ENCODE peak calls at places on chromosomes 5 and 9, in nine cellular contexts. T is body of pancreas, C is psoas muscle, Q is left ventricle myocardium inferior, A is mammary epithelial cell, P is HCT116, F is AG09309, N is HL-60, V is fibroblast of lung. G is an unnamed sample.

GRCh38 chr9:134301387-134302129 is 24.7 kb upstream of the RXRA start:
- DNase-seq in T (no peak), C (peak), Q (peak), A (peak), P (no peak), F (no peak), N (no peak), V (peak), G (no peak)

GRCh38 chr9:4508246-4508906 is 18.1 kb downstream of the SLC1A1 start:
- DNase-seq in T (no peak), C (no peak), Q (no peak), A (peak), P (no peak), F (peak), N (no peak), V (peak), G (no peak)

GRCh38 chr9:31519826-31520225 is 864.6 kb upstream of the ACO1 start:
- DNase-seq in T (no peak), C (no peak), Q (no peak), A (no peak), P (no peak), F (no peak), N (no peak), V (peak), G (no peak)

GRCh38 chr5:53318303-53318702 is 162.1 kb upstream of the FST start:
- DNase-seq in T (no peak), C (no peak), Q (no peak), A (peak), P (no peak), F (no peak), N (no peak), V (no peak), G (no peak)

GRCh38 chr5:172123269-172123692 is 64.7 kb downstream of the STK10 start:
- DNase-seq in T (no peak), C (peak), Q (peak), A (no peak), P (no peak), F (no peak), N (no peak), V (peak), G (peak)

GRCh38 chr5:34534237-34535108 is 121.7 kb upstream of the RAI14 start:
- DNase-seq in T (no peak), C (no peak), Q (no peak), A (peak), P (no peak), F (peak), N (no peak), V (peak), G (peak)

GRCh38 chr9:33227013-33227398 is 13.0 kb upstream of the SPINK4 start:
- DNase-seq in T (no peak), C (peak), Q (peak), A (no peak), P (no peak), F (no peak), N (peak), V (no peak), G (no peak)

GRCh38 chr9:76905661-76905983 is 292 bp downstream of the PRUNE2 start:
- DNase-seq in T (peak), C (no peak), Q (no peak), A (no peak), P (no peak), F (no peak), N (no peak), V (peak), G (no peak)

GRCh38 chr5:162128117-162128516 is 60.5 kb downstream of the GABRG2 start:
- DNase-seq in T (no peak), C (no peak), Q (no peak), A (no peak), P (peak), F (no peak), N (no peak), V (no peak), G (no peak)

GRCh38 chr5:149313151-149313841 is 32.0 kb upstream of the GRPEL2 start:
- DNase-seq in T (no peak), C (no peak), Q (no peak), A (no peak), P (no peak), F (no peak), N (no peak), V (no peak), G (no peak)

GRCh38 chr5:10333154-10334006 is 20.1 kb upstream of the MARCHF6 start:
- DNase-seq in T (peak), C (peak), Q (peak), A (no peak), P (no peak), F (no peak), N (no peak), V (peak), G (no peak)

GRCh38 chr5:115079934-115080623 is 89.6 kb downstream of the TRIM36 start:
- DNase-seq in T (no peak), C (no peak), Q (no peak), A (no peak), P (no peak), F (no peak), N (no peak), V (no peak), G (no peak)

GRCh38 chr9:16728128-16728505 is 142.4 kb downstream of the BNC2 start:
- DNase-seq in T (no peak), C (no peak), Q (no peak), A (no peak), P (no peak), F (no peak), N (no peak), V (peak), G (no peak)

GRCh38 chr9:70589571-70590263 is 175.3 kb upstream of the KLF9 start:
- DNase-seq in T (no peak), C (peak), Q (peak), A (peak), P (no peak), F (peak), N (no peak), V (peak), G (no peak)

GRCh38 chr9:38443181-38443580 is 18.9 kb upstream of the IGFBPL1 start:
- DNase-seq in T (peak), C (no peak), Q (no peak), A (no peak), P (no peak), F (no peak), N (no peak), V (peak), G (peak)

GRCh38 chr5:88732181-88732633 is 150.8 kb downstream of the MEF2C start:
- DNase-seq in T (no peak), C (peak), Q (peak), A (no peak), P (no peak), F (peak), N (peak), V (peak), G (no peak)

GRCh38 chr5:125023673-125024072 is 277.2 kb upstream of the ZNF608 start:
- DNase-seq in T (no peak), C (no peak), Q (no peak), A (peak), P (no peak), F (no peak), N (no peak), V (peak), G (no peak)

GRCh38 chr5:176183321-176184074 is 54.7 kb upstream of the SIMC1 start:
- DNase-seq in T (no peak), C (no peak), Q (no peak), A (no peak), P (no peak), F (no peak), N (no peak), V (no peak), G (no peak)

GRCh38 chr5:64612349-64612961 is 77.8 kb upstream of the SHISAL2B start:
- DNase-seq in T (peak), C (no peak), Q (no peak), A (peak), P (peak), F (peak), N (no peak), V (peak), G (peak)

GRCh38 chr9:1332161-1332560 is 282.0 kb downstream of the DMRT2 start:
- DNase-seq in T (no peak), C (no peak), Q (no peak), A (no peak), P (no peak), F (no peak), N (no peak), V (no peak), G (no peak)

GRCh38 chr9:130444565-130445221 is at the start of gene ASS1:
- DNase-seq in T (peak), C (peak), Q (peak), A (peak), P (no peak), F (no peak), N (no peak), V (no peak), G (no peak)

GRCh38 chr5:178108446-178108845 is 4.9 kb upstream of the N4BP3 start:
- DNase-seq in T (no peak), C (no peak), Q (no peak), A (no peak), P (no peak), F (no peak), N (no peak), V (no peak), G (no peak)

GRCh38 chr9:77588319-77588937 is 59.7 kb downstream of the GNA14 start:
- DNase-seq in T (no peak), C (no peak), Q (no peak), A (peak), P (no peak), F (peak), N (no peak), V (peak), G (peak)

GRCh38 chr9:134514503-134514902 is 127.1 kb upstream of the COL5A1 start:
- DNase-seq in T (no peak), C (no peak), Q (no peak), A (no peak), P (no peak), F (no peak), N (no peak), V (no peak), G (no peak)

GRCh38 chr5:9546973-9547947 is 1.4 kb upstream of the SEMA5A start:
- DNase-seq in T (peak), C (peak), Q (no peak), A (peak), P (no peak), F (peak), N (no peak), V (peak), G (no peak)

GRCh38 chr9:97387936-97388684 is 23.8 kb upstream of the TDRD7 start:
- DNase-seq in T (no peak), C (no peak), Q (no peak), A (no peak), P (no peak), F (no peak), N (no peak), V (no peak), G (no peak)

GRCh38 chr9:117643288-117643654 is 60.9 kb upstream of the TLR4 start:
- DNase-seq in T (no peak), C (no peak), Q (no peak), A (no peak), P (no peak), F (no peak), N (no peak), V (no peak), G (no peak)

GRCh38 chr9:117645245-117645636 is 59.0 kb upstream of the TLR4 start:
- DNase-seq in T (no peak), C (no peak), Q (no peak), A (no peak), P (no peak), F (no peak), N (no peak), V (no peak), G (no peak)

GRCh38 chr9:117649126-117649525 is 55.1 kb upstream of the TLR4 start:
- DNase-seq in T (no peak), C (no peak), Q (no peak), A (no peak), P (no peak), F (no peak), N (no peak), V (peak), G (no peak)

GRCh38 chr9:117644133-117644532 is 60.1 kb upstream of the TLR4 start:
- DNase-seq in T (no peak), C (no peak), Q (no peak), A (no peak), P (no peak), F (no peak), N (peak), V (no peak), G (no peak)

GRCh38 chr9:117644607-117645244 is 59.5 kb upstream of the TLR4 start:
- DNase-seq in T (peak), C (peak), Q (peak), A (peak), P (peak), F (peak), N (peak), V (peak), G (peak)
- TF ChIP-seq CTCF in T (peak), C (peak), Q (peak), A (peak), P (peak), F (peak), N (peak), V (peak), G (peak)

DNA sequence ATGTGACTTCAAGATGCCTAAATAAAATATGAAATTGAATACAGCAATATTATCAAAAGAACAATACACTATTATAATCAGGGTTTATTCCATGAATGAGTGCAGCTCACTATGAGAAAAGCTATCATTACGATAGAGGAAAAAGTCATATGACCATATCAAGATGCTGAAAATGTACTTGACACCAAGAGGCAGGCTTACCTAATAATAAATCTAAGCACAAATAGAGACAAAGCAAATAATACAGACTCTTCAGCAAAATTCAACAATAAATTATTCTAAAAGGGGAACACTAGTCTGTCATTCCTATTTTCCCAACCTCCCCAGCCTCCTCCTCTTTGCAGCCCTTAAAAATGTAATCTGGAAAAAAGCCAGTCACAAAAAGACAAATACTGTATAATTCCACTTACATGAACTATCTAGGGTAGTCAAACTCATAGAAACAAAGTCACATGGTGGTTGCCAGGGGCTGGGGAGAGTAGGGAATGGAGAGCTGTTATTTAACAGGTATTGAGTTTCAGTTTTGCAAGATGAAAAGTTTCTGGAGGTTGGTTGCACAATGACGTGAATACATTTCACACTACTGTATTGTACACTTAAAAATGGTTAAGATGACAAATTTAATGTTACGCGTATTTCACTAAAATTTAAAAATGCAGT is 148.4 kb downstream of the NFIB start:
- DNase-seq in T (no peak), C (no peak), Q (no peak), A (peak), P (no peak), F (no peak), N (no peak), V (no peak), G (no peak)
- H3K4me3 ChIP-seq in T (no peak), C (no peak), Q (no peak), A (no peak), P (no peak), F (no peak), N (no peak), V (no peak), G (no peak)

DNA sequence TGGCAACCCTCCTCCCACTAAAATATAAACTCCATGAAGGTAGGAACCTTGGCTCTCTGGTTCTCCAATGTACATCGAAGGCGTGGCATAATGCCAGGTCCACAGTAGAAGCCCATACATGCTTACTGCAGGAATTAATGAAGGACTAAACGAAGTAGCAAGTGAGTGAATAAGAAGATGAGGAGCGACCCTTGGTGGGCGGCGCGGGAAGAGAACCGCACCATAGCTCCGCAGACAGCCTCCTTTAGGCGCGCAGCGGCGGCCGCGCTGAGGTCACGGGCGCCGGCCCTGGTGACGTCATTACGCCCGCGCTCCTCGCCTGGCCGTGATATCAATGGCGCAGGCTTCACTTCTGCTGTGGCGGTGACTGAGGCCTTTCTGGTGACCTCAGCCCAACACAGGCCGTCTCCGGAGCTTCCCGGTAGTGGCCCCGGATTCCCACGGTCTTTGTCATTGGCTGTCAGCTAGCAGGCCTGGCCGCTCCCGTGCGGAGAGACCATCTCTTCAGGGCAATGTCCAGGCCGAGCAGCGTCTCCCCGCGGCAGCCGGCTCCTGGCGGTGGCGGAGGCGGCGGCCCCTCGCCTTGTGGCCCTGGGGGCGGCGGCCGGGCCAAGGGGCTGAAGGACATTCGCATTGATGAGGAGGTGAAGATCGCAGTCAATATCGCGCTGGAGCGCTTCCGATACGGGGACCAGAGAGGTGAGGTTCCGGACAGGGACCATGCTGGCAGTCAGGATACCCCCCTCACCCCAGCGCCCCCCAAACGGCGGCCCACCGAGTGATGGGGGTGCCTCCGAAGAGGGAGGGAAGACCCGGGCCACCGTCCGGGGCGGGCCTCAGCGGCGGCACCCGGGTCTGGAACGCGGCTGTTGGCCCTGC is at the start of gene YTHDC2:
- DNase-seq in T (peak), C (peak), Q (peak), A (peak), P (peak), F (peak), N (peak), V (peak), G (peak)
- TF ChIP-seq CTCF in T (no peak), C (peak), Q (peak), A (peak), P (peak), F (peak), N (no peak), V (peak), G (peak)

DNA sequence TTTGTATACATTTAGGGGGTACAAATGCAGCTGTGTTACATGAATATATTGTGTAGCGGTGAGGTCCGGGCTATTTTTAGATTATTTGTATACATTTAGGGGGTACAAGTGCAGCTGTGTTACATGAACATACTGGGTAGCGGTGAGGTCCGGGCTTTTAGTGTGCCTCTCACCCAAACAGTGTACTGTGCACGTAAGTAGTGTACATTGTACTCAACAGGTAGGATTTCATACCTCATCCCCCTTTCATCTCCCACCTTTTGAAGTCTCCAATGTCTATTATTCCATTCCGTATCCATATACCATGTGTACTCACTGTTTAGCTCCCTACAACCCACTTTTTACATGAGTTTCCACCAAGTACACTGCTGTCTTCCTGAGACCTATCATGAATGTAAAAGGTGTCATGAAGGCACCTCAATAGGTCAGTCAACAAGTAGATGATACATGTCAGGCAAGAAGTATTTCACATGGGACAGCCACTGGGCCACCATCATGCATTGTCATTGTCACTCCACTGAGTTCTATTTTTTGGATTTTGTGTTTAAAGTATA is 27.7 kb downstream of the SKP1 start:
- DNase-seq in T (no peak), C (no peak), Q (no peak), A (no peak), P (no peak), F (no peak), N (no peak), V (no peak), G (no peak)
- H3K4me3 ChIP-seq in T (no peak), C (no peak), Q (no peak), A (no peak), P (no peak), F (no peak), N (no peak), V (no peak), G (no peak)

GRCh38 chr5:159209438-159210305 is at the start of gene RNF145:
- DNase-seq in T (peak), C (peak), Q (peak), A (peak), P (peak), F (peak), N (peak), V (peak), G (peak)

GRCh38 chr5:159211712-159212111 is 2.4 kb upstream of the RNF145 start:
- DNase-seq in T (no peak), C (no peak), Q (no peak), A (no peak), P (no peak), F (no peak), N (no peak), V (no peak), G (no peak)

GRCh38 chr5:159208508-159209437 is 580 bp downstream of the RNF145 start:
- DNase-seq in T (peak), C (peak), Q (peak), A (no peak), P (no peak), F (no peak), N (no peak), V (peak), G (no peak)

GRCh38 chr5:159210846-159211245 is 1.5 kb upstream of the RNF145 start:
- DNase-seq in T (no peak), C (no peak), Q (no peak), A (no peak), P (no peak), F (no peak), N (no peak), V (no peak), G (no peak)

GRCh38 chr5:159210306-159210722 is 961 bp upstream of the RNF145 start:
- DNase-seq in T (no peak), C (no peak), Q (no peak), A (peak), P (no peak), F (no peak), N (peak), V (no peak), G (no peak)
- TF ChIP-seq CTCF in T (no peak), C (no peak), Q (no peak), A (no peak), P (no peak), F (no peak), N (no peak), V (no peak), G (no peak)

GRCh38 chr5:14213253-14213652 is 70.1 kb downstream of the TRIO start:
- DNase-seq in T (no peak), C (no peak), Q (no peak), A (no peak), P (no peak), F (no peak), N (no peak), V (peak), G (no peak)
- H3K4me3 ChIP-seq in T (no peak), C (no peak), Q (no peak), A (no peak), P (no peak), F (no peak), N (no peak), V (no peak), G (no peak)

GRCh38 chr9:120714088-120714845 is at the start of gene MEGF9:
- DNase-seq in T (peak), C (peak), Q (peak), A (peak), P (peak), F (peak), N (peak), V (peak), G (peak)

GRCh38 chr9:120716483-120716882 is 2.2 kb upstream of the MEGF9 start:
- DNase-seq in T (no peak), C (no peak), Q (no peak), A (no peak), P (no peak), F (no peak), N (no peak), V (no peak), G (no peak)

GRCh38 chr9:120715331-120715924 is 1.2 kb upstream of the MEGF9 start:
- DNase-seq in T (no peak), C (peak), Q (peak), A (no peak), P (no peak), F (no peak), N (no peak), V (peak), G (peak)

GRCh38 chr9:120713257-120714087 is 798 bp downstream of the MEGF9 start:
- DNase-seq in T (peak), C (peak), Q (peak), A (peak), P (no peak), F (no peak), N (no peak), V (no peak), G (no peak)

DNA sequence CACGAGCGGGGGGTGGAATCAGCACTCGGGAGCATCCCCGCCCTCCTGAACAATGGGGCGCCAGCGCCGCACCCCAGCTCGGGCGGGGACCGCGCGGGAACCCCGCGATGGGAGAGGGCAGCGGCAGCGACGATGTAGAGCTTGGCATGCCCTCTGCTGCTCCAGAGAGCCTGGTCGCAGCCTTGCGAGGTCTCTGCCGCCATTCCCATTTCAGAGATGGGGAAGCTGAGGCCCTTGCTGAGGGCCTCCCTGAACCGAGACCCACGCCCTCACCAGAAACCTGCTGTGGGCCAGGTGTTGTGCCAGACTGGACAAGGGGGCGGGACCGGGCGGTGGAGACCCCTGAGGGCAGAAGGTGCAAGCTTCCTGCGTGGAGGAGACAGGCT is 569 bp upstream of the MEGF9 start:
- DNase-seq in T (peak), C (no peak), Q (no peak), A (no peak), P (no peak), F (no peak), N (no peak), V (no peak), G (no peak)
- TF ChIP-seq CTCF in T (no peak), C (no peak), Q (no peak), A (no peak), P (no peak), F (no peak), N (no peak), V (no peak), G (no peak)

G was measured in HFF-Myc.